ENCODE peak calls at places on chromosomes 2 and 18, in ten cellular contexts. R is cardiac muscle cell; S is A549; D is CD4-positive, CD25-positive, alpha-beta regulatory T cell; B is SK-N-SH; N is upper lobe of right lung; U is H9; Z is thyroid gland; Y is HCT116; P is mesendoderm. K is an unnamed sample. For H3K4me1, the result is how much of the 10 kb centered on the place peaks cover.

GRCh38 chr2:218010116-218010837 is 7.5 kb upstream of the TNS1 start:
- DNase-seq in R (peak), S (peak), D (peak), B (peak), N (peak), U (peak), Z (peak), Y (no peak), P (no peak), K (peak)

GRCh38 chr2:238235331-238235732 is 4.5 kb downstream of the HES6 start:
- DNase-seq in R (no peak), S (no peak), D (no peak), B (no peak), N (no peak), U (no peak), Z (no peak), Y (no peak), P (no peak), K (peak)

GRCh38 chr2:32977228-32977758 is 30.5 kb downstream of the LTBP1 start:
- DNase-seq in R (no peak), S (peak), D (no peak), B (no peak), N (no peak), U (no peak), Z (no peak), Y (peak), P (no peak), K (peak)

GRCh38 chr2:117851969-117852368 is 37.5 kb downstream of the DDX18 start:
- DNase-seq in R (no peak), S (no peak), D (no peak), B (no peak), N (no peak), U (no peak), Z (no peak), Y (no peak), P (peak), K (no peak)

GRCh38 chr2:172976076-172976579 is 99.5 kb upstream of the MAP3K20 start:
- DNase-seq in R (peak), S (no peak), D (no peak), B (no peak), N (no peak), U (no peak), Z (peak), Y (no peak), P (no peak), K (no peak)

GRCh38 chr2:24972315-24972958 is 682 bp upstream of the DNAJC27 start:
- DNase-seq in R (peak), S (peak), D (peak), B (peak), N (no peak), U (no peak), Z (peak), Y (peak), P (peak), K (peak)

GRCh38 chr2:162092656-162093556 is 18.9 kb upstream of the DPP4 start:
- DNase-seq in R (no peak), S (peak), D (no peak), B (no peak), N (no peak), U (no peak), Z (no peak), Y (peak), P (no peak), K (peak)

GRCh38 chr2:239307221-239307569 is 93.6 kb downstream of the HDAC4 start:
- DNase-seq in R (no peak), S (no peak), D (no peak), B (no peak), N (no peak), U (no peak), Z (no peak), Y (no peak), P (no peak), K (no peak)

GRCh38 chr2:39805936-39806608 is 27.0 kb upstream of the THUMPD2 start:
- DNase-seq in R (no peak), S (no peak), D (no peak), B (no peak), N (no peak), U (no peak), Z (no peak), Y (no peak), P (no peak), K (no peak)

GRCh38 chr2:64914247-64914646 is 75.0 kb upstream of the SLC1A4 start:
- DNase-seq in R (no peak), S (no peak), D (no peak), B (no peak), N (no peak), U (no peak), Z (no peak), Y (no peak), P (no peak), K (no peak)

GRCh38 chr2:180599804-180600203 is 380.6 kb upstream of the UBE2E3 start:
- DNase-seq in R (no peak), S (no peak), D (no peak), B (peak), N (no peak), U (no peak), Z (no peak), Y (no peak), P (peak), K (no peak)

GRCh38 chr2:171210864-171211431 is 50.3 kb upstream of the TLK1 start:
- DNase-seq in R (no peak), S (no peak), D (peak), B (no peak), N (no peak), U (no peak), Z (no peak), Y (no peak), P (peak), K (no peak)

GRCh38 chr2:238446371-238446770 is 19.6 kb downstream of the ASB1 start:
- DNase-seq in R (no peak), S (no peak), D (no peak), B (no peak), N (no peak), U (no peak), Z (no peak), Y (no peak), P (no peak), K (no peak)

GRCh38 chr18:75183524-75183923 is 25.4 kb downstream of the PTGR3 start:
- DNase-seq in R (no peak), S (no peak), D (no peak), B (no peak), N (no peak), U (no peak), Z (peak), Y (peak), P (peak), K (no peak)

DNA sequence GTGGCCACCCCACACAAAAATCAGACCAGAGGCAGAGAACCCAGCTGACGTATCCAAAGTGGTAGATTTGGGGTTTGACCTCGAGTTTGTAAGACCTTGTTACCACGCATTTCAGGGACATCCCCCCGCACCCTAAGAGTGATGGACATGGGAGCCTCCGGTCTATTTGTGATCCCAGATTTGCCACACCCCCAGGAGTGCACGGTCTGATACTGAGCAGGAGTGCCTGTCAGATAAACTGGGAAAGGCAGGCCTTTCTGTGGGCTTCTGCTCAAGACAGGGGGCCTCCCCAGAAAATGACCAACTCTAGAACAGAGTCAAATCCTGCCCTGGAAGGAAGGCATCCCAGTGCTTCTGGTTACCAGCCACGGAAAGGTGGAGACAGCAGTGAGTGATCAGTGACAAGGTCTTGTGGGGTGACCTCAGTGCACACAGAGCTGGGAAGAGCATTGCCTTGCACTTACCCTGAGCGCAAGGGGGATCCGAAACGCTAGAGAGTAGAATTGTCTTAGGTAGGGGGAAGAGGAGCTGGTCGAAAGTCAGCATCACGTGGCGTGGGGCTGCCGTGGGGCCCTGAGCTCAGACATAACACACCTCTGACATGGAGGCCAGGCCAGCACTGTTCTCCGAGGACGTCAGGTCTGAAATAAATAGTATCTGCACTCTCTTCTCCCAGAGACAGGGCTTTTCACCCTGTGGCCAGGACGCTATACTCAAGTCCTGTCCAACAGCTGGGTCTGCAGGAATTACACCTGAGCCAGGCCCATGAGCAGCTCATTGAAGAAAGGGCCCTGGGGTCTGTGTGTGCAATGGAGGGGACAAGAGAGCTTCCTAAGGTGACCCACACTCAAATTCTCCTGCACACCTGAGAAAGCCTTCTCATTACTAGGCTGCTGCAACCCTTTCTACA is 242.4 kb upstream of the SALL3 start:
- DNase-seq in R (no peak), S (no peak), D (no peak), B (no peak), N (no peak), U (peak), Z (no peak), Y (no peak), P (no peak), K (no peak)
- H3K4me1 ChIP-seq in R (under half), S (under half), D (under half), B (under half), N (under half), U (under half), Z (under half), Y (under half), P (under half), K (under half)

GRCh38 chr2:31228717-31229116 is 5.2 kb upstream of the EHD3 start:
- DNase-seq in R (no peak), S (no peak), D (no peak), B (no peak), N (no peak), U (peak), Z (no peak), Y (no peak), P (no peak), K (no peak)

GRCh38 chr2:31230751-31231150 is 3.2 kb upstream of the EHD3 start:
- DNase-seq in R (no peak), S (no peak), D (no peak), B (no peak), N (no peak), U (no peak), Z (no peak), Y (no peak), P (no peak), K (no peak)

GRCh38 chr2:31231571-31232287 is 2.2 kb upstream of the EHD3 start:
- DNase-seq in R (peak), S (no peak), D (no peak), B (no peak), N (no peak), U (peak), Z (no peak), Y (no peak), P (peak), K (no peak)

GRCh38 chr2:31227711-31228125 is 6.2 kb upstream of the EHD3 start:
- DNase-seq in R (no peak), S (no peak), D (no peak), B (no peak), N (no peak), U (peak), Z (no peak), Y (no peak), P (no peak), K (no peak)

DNA sequence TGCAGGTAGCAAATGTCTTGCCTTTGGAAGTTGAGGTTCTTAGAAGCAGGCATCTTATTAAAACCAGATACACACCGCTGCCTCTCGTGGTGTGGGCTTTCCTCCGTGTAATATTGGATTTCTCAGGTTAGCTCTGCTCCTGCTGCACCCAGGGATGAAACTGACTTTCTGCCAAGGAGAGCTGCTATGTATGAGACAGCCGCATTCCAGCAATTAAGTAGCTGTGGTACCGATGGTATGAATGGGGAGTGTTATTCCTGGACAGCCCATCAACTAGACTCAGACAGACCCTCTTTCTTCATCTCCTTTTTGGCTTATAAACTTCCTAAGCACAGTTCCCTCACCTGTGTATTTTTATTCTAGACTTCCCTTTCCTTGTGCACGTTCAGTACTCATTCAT is 6.8 kb upstream of the EHD3 start:
- DNase-seq in R (no peak), S (no peak), D (no peak), B (no peak), N (no peak), U (no peak), Z (no peak), Y (no peak), P (no peak), K (no peak)
- H3K27ac ChIP-seq in R (no peak), S (no peak), D (no peak), B (no peak), N (no peak), U (no peak), Z (no peak), Y (no peak), P (no peak), K (no peak)

GRCh38 chr2:203782262-203782976 is 76.0 kb downstream of the CD28 start:
- DNase-seq in R (peak), S (peak), D (peak), B (peak), N (no peak), U (peak), Z (peak), Y (peak), P (peak), K (no peak)
- H3K4me1 ChIP-seq in R (under half), S (under half), D (under half), B (under half), N (under half), U (under half), Z (under half), Y (under half), P (under half), K (under half)

DNA sequence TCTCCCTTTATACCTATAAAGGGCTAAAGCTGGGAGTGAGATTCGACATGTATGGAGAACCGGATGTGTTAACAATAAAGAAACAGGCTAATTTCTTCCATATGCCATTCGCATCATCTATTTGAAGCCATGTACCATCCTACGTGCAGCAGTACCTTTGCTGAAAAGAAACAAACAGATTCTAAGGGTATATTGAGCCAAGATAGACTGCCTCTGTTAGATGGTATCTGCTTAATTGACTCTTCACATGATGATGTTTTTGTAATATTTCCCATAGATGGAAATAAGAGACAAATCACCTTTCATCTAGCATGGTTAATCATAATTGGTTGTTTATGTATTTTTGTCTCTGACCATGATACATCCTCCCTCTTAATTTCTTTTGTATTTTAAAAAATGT is 32.1 kb upstream of the PAX3 start:
- DNase-seq in R (no peak), S (no peak), D (no peak), B (no peak), N (no peak), U (no peak), Z (no peak), Y (no peak), P (no peak), K (no peak)
- H3K27ac ChIP-seq in R (no peak), S (no peak), D (no peak), B (no peak), N (no peak), U (no peak), Z (no peak), Y (no peak), P (no peak), K (no peak)